ENCODE peak calls at places on chromosome 14, in nine cellular contexts. One of them, this sample, is unnamed.

GRCh38 chr14:91753501-91754128 is 21.7 kb upstream of the CATSPERB start:
- DNase-seq in sigmoid colon: no peak
- DNase-seq in CD8-positive, alpha-beta memory T cell: no peak
- DNase-seq in Panc1: no peak
- DNase-seq in activated T-helper 1 cell treated with anti-CD3 and anti-CD28 coated beads, Interleukin-12 subunit alpha, Interleukin-12 subunit beta, Interleukin-2, Interleukin-4 antibody, amounts not matched to agents 30 ng/mL and 10 ng/mL and 1 ng/mL, durations not matched to agents 14 hours and 24 hours and 36 hours: no peak
- DNase-seq in mesothelial cell of epicardium: no peak
- DNase-seq in EH: no peak
- DNase-seq in A549: no peak
- DNase-seq in upper lobe of right lung: no peak
- DNase-seq in this sample: no peak

GRCh38 chr14:55448146-55448614 is 7.8 kb upstream of the TBPL2 start:
- DNase-seq in Panc1: peak; percentile 92
- DNase-seq in CD8-positive, alpha-beta memory T cell: no peak
- DNase-seq in activated T-helper 1 cell treated with anti-CD3 and anti-CD28 coated beads, Interleukin-12 subunit alpha, Interleukin-12 subunit beta, Interleukin-2, Interleukin-4 antibody, amounts not matched to agents 30 ng/mL and 10 ng/mL and 1 ng/mL, durations not matched to agents 14 hours and 24 hours and 36 hours: no peak
- DNase-seq in mesothelial cell of epicardium: no peak
- DNase-seq in EH: peak; percentile 98
- DNase-seq in sigmoid colon: no peak
- DNase-seq in upper lobe of right lung: no peak
- DNase-seq in A549: peak; percentile 87
- DNase-seq in this sample: peak; percentile 41

GRCh38 chr14:71554959-71555612 is 377.1 kb upstream of the RGS6 start:
- DNase-seq in sigmoid colon: no peak
- DNase-seq in mesothelial cell of epicardium: no peak
- DNase-seq in CD8-positive, alpha-beta memory T cell: no peak
- DNase-seq in A549: no peak
- DNase-seq in upper lobe of right lung: no peak
- DNase-seq in EH: no peak
- DNase-seq in Panc1: no peak
- DNase-seq in activated T-helper 1 cell treated with anti-CD3 and anti-CD28 coated beads, Interleukin-12 subunit alpha, Interleukin-12 subunit beta, Interleukin-2, Interleukin-4 antibody, amounts not matched to agents 30 ng/mL and 10 ng/mL and 1 ng/mL, durations not matched to agents 14 hours and 24 hours and 36 hours: peak; percentile 19
- DNase-seq in this sample: no peak

GRCh38 chr14:105602799-105603763 is 76.7 kb downstream of the TMEM121 start:
- DNase-seq in activated T-helper 1 cell treated with anti-CD3 and anti-CD28 coated beads, Interleukin-12 subunit alpha, Interleukin-12 subunit beta, Interleukin-2, Interleukin-4 antibody, amounts not matched to agents 30 ng/mL and 10 ng/mL and 1 ng/mL, durations not matched to agents 14 hours and 24 hours and 36 hours: no peak
- DNase-seq in Panc1: no peak
- DNase-seq in CD8-positive, alpha-beta memory T cell: no peak
- DNase-seq in EH: no peak
- DNase-seq in sigmoid colon: no peak
- DNase-seq in upper lobe of right lung: no peak
- DNase-seq in A549: no peak
- DNase-seq in mesothelial cell of epicardium: no peak
- DNase-seq in this sample: no peak

GRCh38 chr14:75522224-75522764 is at the start of gene BATF:
- DNase-seq in Panc1: no peak
- DNase-seq in activated T-helper 1 cell treated with anti-CD3 and anti-CD28 coated beads, Interleukin-12 subunit alpha, Interleukin-12 subunit beta, Interleukin-2, Interleukin-4 antibody, amounts not matched to agents 30 ng/mL and 10 ng/mL and 1 ng/mL, durations not matched to agents 14 hours and 24 hours and 36 hours: peak; percentile 79
- DNase-seq in CD8-positive, alpha-beta memory T cell: peak; percentile 84
- DNase-seq in mesothelial cell of epicardium: no peak
- DNase-seq in upper lobe of right lung: peak; percentile 68
- DNase-seq in sigmoid colon: no peak
- DNase-seq in A549: no peak
- DNase-seq in EH: no peak
- DNase-seq in this sample: no peak

GRCh38 chr14:20679907-20680306 is 4.5 kb upstream of the RNASE4 start:
- DNase-seq in upper lobe of right lung: no peak
- DNase-seq in Panc1: peak; percentile 52
- DNase-seq in activated T-helper 1 cell treated with anti-CD3 and anti-CD28 coated beads, Interleukin-12 subunit alpha, Interleukin-12 subunit beta, Interleukin-2, Interleukin-4 antibody, amounts not matched to agents 30 ng/mL and 10 ng/mL and 1 ng/mL, durations not matched to agents 14 hours and 24 hours and 36 hours: no peak
- DNase-seq in EH: peak; percentile 65
- DNase-seq in sigmoid colon: no peak
- DNase-seq in CD8-positive, alpha-beta memory T cell: no peak
- DNase-seq in A549: peak; percentile 72
- DNase-seq in mesothelial cell of epicardium: no peak
- DNase-seq in this sample: peak; percentile 68

GRCh38 chr14:99323603-99324185 is 51.7 kb upstream of the BCL11B start:
- DNase-seq in Panc1: no peak
- DNase-seq in A549: no peak
- DNase-seq in upper lobe of right lung: peak; percentile 48
- DNase-seq in EH: no peak
- DNase-seq in sigmoid colon: no peak
- DNase-seq in activated T-helper 1 cell treated with anti-CD3 and anti-CD28 coated beads, Interleukin-12 subunit alpha, Interleukin-12 subunit beta, Interleukin-2, Interleukin-4 antibody, amounts not matched to agents 30 ng/mL and 10 ng/mL and 1 ng/mL, durations not matched to agents 14 hours and 24 hours and 36 hours: no peak
- DNase-seq in CD8-positive, alpha-beta memory T cell: no peak
- DNase-seq in mesothelial cell of epicardium: no peak
- DNase-seq in this sample: no peak

GRCh38 chr14:52801014-52801708 is 9.8 kb upstream of the GNPNAT1 start:
- DNase-seq in CD8-positive, alpha-beta memory T cell: no peak
- DNase-seq in A549: peak; percentile 43
- DNase-seq in sigmoid colon: no peak
- DNase-seq in EH: peak; percentile 90
- DNase-seq in Panc1: no peak
- DNase-seq in upper lobe of right lung: no peak
- DNase-seq in activated T-helper 1 cell treated with anti-CD3 and anti-CD28 coated beads, Interleukin-12 subunit alpha, Interleukin-12 subunit beta, Interleukin-2, Interleukin-4 antibody, amounts not matched to agents 30 ng/mL and 10 ng/mL and 1 ng/mL, durations not matched to agents 14 hours and 24 hours and 36 hours: no peak
- DNase-seq in mesothelial cell of epicardium: no peak
- DNase-seq in this sample: no peak

GRCh38 chr14:92513966-92514843 is 624 bp downstream of the RIN3 start:
- DNase-seq in CD8-positive, alpha-beta memory T cell: peak; percentile 65
- DNase-seq in EH: peak; percentile 37
- DNase-seq in Panc1: no peak
- DNase-seq in mesothelial cell of epicardium: peak; percentile 55
- DNase-seq in sigmoid colon: peak; percentile 74
- DNase-seq in activated T-helper 1 cell treated with anti-CD3 and anti-CD28 coated beads, Interleukin-12 subunit alpha, Interleukin-12 subunit beta, Interleukin-2, Interleukin-4 antibody, amounts not matched to agents 30 ng/mL and 10 ng/mL and 1 ng/mL, durations not matched to agents 14 hours and 24 hours and 36 hours: no peak
- DNase-seq in A549: peak; percentile 24
- DNase-seq in upper lobe of right lung: peak; percentile 76
- DNase-seq in this sample: peak; percentile 47

GRCh38 chr14:60642790-60643397 is 6.4 kb downstream of the SIX1 start:
- DNase-seq in activated T-helper 1 cell treated with anti-CD3 and anti-CD28 coated beads, Interleukin-12 subunit alpha, Interleukin-12 subunit beta, Interleukin-2, Interleukin-4 antibody, amounts not matched to agents 30 ng/mL and 10 ng/mL and 1 ng/mL, durations not matched to agents 14 hours and 24 hours and 36 hours: no peak
- DNase-seq in A549: no peak
- DNase-seq in sigmoid colon: no peak
- DNase-seq in Panc1: no peak
- DNase-seq in upper lobe of right lung: no peak
- DNase-seq in EH: no peak
- DNase-seq in mesothelial cell of epicardium: peak; percentile 44
- DNase-seq in CD8-positive, alpha-beta memory T cell: no peak
- DNase-seq in this sample: no peak

GRCh38 chr14:64253672-64254071 is 40.5 kb downstream of the ESR2 start:
- DNase-seq in sigmoid colon: no peak
- DNase-seq in activated T-helper 1 cell treated with anti-CD3 and anti-CD28 coated beads, Interleukin-12 subunit alpha, Interleukin-12 subunit beta, Interleukin-2, Interleukin-4 antibody, amounts not matched to agents 30 ng/mL and 10 ng/mL and 1 ng/mL, durations not matched to agents 14 hours and 24 hours and 36 hours: no peak
- DNase-seq in CD8-positive, alpha-beta memory T cell: no peak
- DNase-seq in A549: no peak
- DNase-seq in Panc1: no peak
- DNase-seq in EH: peak; percentile 73
- DNase-seq in mesothelial cell of epicardium: no peak
- DNase-seq in upper lobe of right lung: no peak
- DNase-seq in this sample: no peak

GRCh38 chr14:43449291-43449690 is 1057.8 kb downstream of the FSCB start:
- DNase-seq in sigmoid colon: no peak
- DNase-seq in CD8-positive, alpha-beta memory T cell: no peak
- DNase-seq in EH: no peak
- DNase-seq in mesothelial cell of epicardium: no peak
- DNase-seq in Panc1: no peak
- DNase-seq in upper lobe of right lung: no peak
- DNase-seq in activated T-helper 1 cell treated with anti-CD3 and anti-CD28 coated beads, Interleukin-12 subunit alpha, Interleukin-12 subunit beta, Interleukin-2, Interleukin-4 antibody, amounts not matched to agents 30 ng/mL and 10 ng/mL and 1 ng/mL, durations not matched to agents 14 hours and 24 hours and 36 hours: no peak
- DNase-seq in A549: no peak
- DNase-seq in this sample: no peak

GRCh38 chr14:100156776-100157175 is 2.7 kb downstream of the DEGS2 start:
- DNase-seq in Panc1: no peak
- DNase-seq in upper lobe of right lung: no peak
- DNase-seq in CD8-positive, alpha-beta memory T cell: no peak
- DNase-seq in mesothelial cell of epicardium: no peak
- DNase-seq in EH: no peak
- DNase-seq in A549: no peak
- DNase-seq in activated T-helper 1 cell treated with anti-CD3 and anti-CD28 coated beads, Interleukin-12 subunit alpha, Interleukin-12 subunit beta, Interleukin-2, Interleukin-4 antibody, amounts not matched to agents 30 ng/mL and 10 ng/mL and 1 ng/mL, durations not matched to agents 14 hours and 24 hours and 36 hours: no peak
- DNase-seq in sigmoid colon: no peak
- DNase-seq in this sample: no peak

GRCh38 chr14:91980157-91980556 is 32.7 kb upstream of the FBLN5 start:
- DNase-seq in sigmoid colon: no peak
- DNase-seq in upper lobe of right lung: no peak
- DNase-seq in CD8-positive, alpha-beta memory T cell: no peak
- DNase-seq in mesothelial cell of epicardium: no peak
- DNase-seq in A549: peak; percentile 76
- DNase-seq in EH: peak; percentile 90
- DNase-seq in activated T-helper 1 cell treated with anti-CD3 and anti-CD28 coated beads, Interleukin-12 subunit alpha, Interleukin-12 subunit beta, Interleukin-2, Interleukin-4 antibody, amounts not matched to agents 30 ng/mL and 10 ng/mL and 1 ng/mL, durations not matched to agents 14 hours and 24 hours and 36 hours: no peak
- DNase-seq in Panc1: peak; percentile 71
- DNase-seq in this sample: no peak

GRCh38 chr14:101521306-101521935 is 39.9 kb upstream of the DIO3 start:
- DNase-seq in Panc1: no peak
- DNase-seq in A549: no peak
- DNase-seq in EH: no peak
- DNase-seq in sigmoid colon: no peak
- DNase-seq in CD8-positive, alpha-beta memory T cell: no peak
- DNase-seq in activated T-helper 1 cell treated with anti-CD3 and anti-CD28 coated beads, Interleukin-12 subunit alpha, Interleukin-12 subunit beta, Interleukin-2, Interleukin-4 antibody, amounts not matched to agents 30 ng/mL and 10 ng/mL and 1 ng/mL, durations not matched to agents 14 hours and 24 hours and 36 hours: no peak
- DNase-seq in mesothelial cell of epicardium: no peak
- DNase-seq in upper lobe of right lung: no peak
- DNase-seq in this sample: peak; percentile 19

GRCh38 chr14:97723834-97724770 is 926.9 kb downstream of the VRK1 start:
- DNase-seq in A549: peak; percentile 8
- DNase-seq in CD8-positive, alpha-beta memory T cell: peak; percentile 49
- DNase-seq in EH: no peak
- DNase-seq in Panc1: no peak
- DNase-seq in sigmoid colon: no peak
- DNase-seq in activated T-helper 1 cell treated with anti-CD3 and anti-CD28 coated beads, Interleukin-12 subunit alpha, Interleukin-12 subunit beta, Interleukin-2, Interleukin-4 antibody, amounts not matched to agents 30 ng/mL and 10 ng/mL and 1 ng/mL, durations not matched to agents 14 hours and 24 hours and 36 hours: peak; percentile 14
- DNase-seq in upper lobe of right lung: no peak
- DNase-seq in mesothelial cell of epicardium: no peak
- DNase-seq in this sample: no peak

GRCh38 chr14:25095784-25096390 is 45.9 kb upstream of the STXBP6 start:
- DNase-seq in sigmoid colon: no peak
- DNase-seq in A549: no peak
- DNase-seq in mesothelial cell of epicardium: no peak
- DNase-seq in upper lobe of right lung: no peak
- DNase-seq in CD8-positive, alpha-beta memory T cell: no peak
- DNase-seq in activated T-helper 1 cell treated with anti-CD3 and anti-CD28 coated beads, Interleukin-12 subunit alpha, Interleukin-12 subunit beta, Interleukin-2, Interleukin-4 antibody, amounts not matched to agents 30 ng/mL and 10 ng/mL and 1 ng/mL, durations not matched to agents 14 hours and 24 hours and 36 hours: no peak
- DNase-seq in EH: no peak
- DNase-seq in Panc1: no peak
- DNase-seq in this sample: no peak

GRCh38 chr14:91878274-91878673 is 10.9 kb upstream of the TC2N start:
- DNase-seq in CD8-positive, alpha-beta memory T cell: no peak
- DNase-seq in activated T-helper 1 cell treated with anti-CD3 and anti-CD28 coated beads, Interleukin-12 subunit alpha, Interleukin-12 subunit beta, Interleukin-2, Interleukin-4 antibody, amounts not matched to agents 30 ng/mL and 10 ng/mL and 1 ng/mL, durations not matched to agents 14 hours and 24 hours and 36 hours: no peak
- DNase-seq in sigmoid colon: no peak
- DNase-seq in EH: no peak
- DNase-seq in A549: no peak
- DNase-seq in upper lobe of right lung: peak; percentile 8
- DNase-seq in mesothelial cell of epicardium: no peak
- DNase-seq in Panc1: no peak
- DNase-seq in this sample: no peak

GRCh38 chr14:99249389-99249788 is 22.6 kb downstream of the BCL11B start:
- DNase-seq in mesothelial cell of epicardium: no peak
- DNase-seq in sigmoid colon: no peak
- DNase-seq in activated T-helper 1 cell treated with anti-CD3 and anti-CD28 coated beads, Interleukin-12 subunit alpha, Interleukin-12 subunit beta, Interleukin-2, Interleukin-4 antibody, amounts not matched to agents 30 ng/mL and 10 ng/mL and 1 ng/mL, durations not matched to agents 14 hours and 24 hours and 36 hours: no peak
- DNase-seq in A549: no peak
- DNase-seq in CD8-positive, alpha-beta memory T cell: peak; percentile 64
- DNase-seq in EH: no peak
- DNase-seq in Panc1: no peak
- DNase-seq in upper lobe of right lung: no peak
- DNase-seq in this sample: no peak

GRCh38 chr14:101554991-101555668 is 6.2 kb upstream of the DIO3 start:
- DNase-seq in sigmoid colon: no peak
- DNase-seq in activated T-helper 1 cell treated with anti-CD3 and anti-CD28 coated beads, Interleukin-12 subunit alpha, Interleukin-12 subunit beta, Interleukin-2, Interleukin-4 antibody, amounts not matched to agents 30 ng/mL and 10 ng/mL and 1 ng/mL, durations not matched to agents 14 hours and 24 hours and 36 hours: no peak
- DNase-seq in EH: no peak
- DNase-seq in A549: no peak
- DNase-seq in CD8-positive, alpha-beta memory T cell: no peak
- DNase-seq in upper lobe of right lung: no peak
- DNase-seq in Panc1: no peak
- DNase-seq in mesothelial cell of epicardium: no peak
- DNase-seq in this sample: no peak

GRCh38 chr14:50573862-50574261 is 13.9 kb downstream of the ATL1 start:
- DNase-seq in sigmoid colon: no peak
- DNase-seq in EH: no peak
- DNase-seq in activated T-helper 1 cell treated with anti-CD3 and anti-CD28 coated beads, Interleukin-12 subunit alpha, Interleukin-12 subunit beta, Interleukin-2, Interleukin-4 antibody, amounts not matched to agents 30 ng/mL and 10 ng/mL and 1 ng/mL, durations not matched to agents 14 hours and 24 hours and 36 hours: no peak
- DNase-seq in upper lobe of right lung: no peak
- DNase-seq in mesothelial cell of epicardium: no peak
- DNase-seq in A549: no peak
- DNase-seq in CD8-positive, alpha-beta memory T cell: no peak
- DNase-seq in Panc1: no peak
- DNase-seq in this sample: no peak

GRCh38 chr14:55446833-55447232 is 6.4 kb upstream of the TBPL2 start:
- DNase-seq in mesothelial cell of epicardium: no peak
- DNase-seq in upper lobe of right lung: no peak
- DNase-seq in activated T-helper 1 cell treated with anti-CD3 and anti-CD28 coated beads, Interleukin-12 subunit alpha, Interleukin-12 subunit beta, Interleukin-2, Interleukin-4 antibody, amounts not matched to agents 30 ng/mL and 10 ng/mL and 1 ng/mL, durations not matched to agents 14 hours and 24 hours and 36 hours: no peak
- DNase-seq in EH: peak; percentile 68
- DNase-seq in CD8-positive, alpha-beta memory T cell: no peak
- DNase-seq in Panc1: no peak
- DNase-seq in sigmoid colon: no peak
- DNase-seq in A549: peak; percentile 31
- DNase-seq in this sample: peak; percentile 36

GRCh38 chr14:33897878-33898535 is 52.9 kb downstream of the EGLN3 start:
- DNase-seq in A549: no peak
- DNase-seq in EH: no peak
- DNase-seq in sigmoid colon: no peak
- DNase-seq in activated T-helper 1 cell treated with anti-CD3 and anti-CD28 coated beads, Interleukin-12 subunit alpha, Interleukin-12 subunit beta, Interleukin-2, Interleukin-4 antibody, amounts not matched to agents 30 ng/mL and 10 ng/mL and 1 ng/mL, durations not matched to agents 14 hours and 24 hours and 36 hours: no peak
- DNase-seq in mesothelial cell of epicardium: no peak
- DNase-seq in upper lobe of right lung: no peak
- DNase-seq in Panc1: no peak
- DNase-seq in CD8-positive, alpha-beta memory T cell: no peak
- DNase-seq in this sample: no peak

GRCh38 chr14:73752297-73752992 is 38.3 kb upstream of the PNMA1 start:
- DNase-seq in A549: peak; percentile 53
- DNase-seq in EH: peak; percentile 93
- DNase-seq in CD8-positive, alpha-beta memory T cell: peak; percentile 76
- DNase-seq in activated T-helper 1 cell treated with anti-CD3 and anti-CD28 coated beads, Interleukin-12 subunit alpha, Interleukin-12 subunit beta, Interleukin-2, Interleukin-4 antibody, amounts not matched to agents 30 ng/mL and 10 ng/mL and 1 ng/mL, durations not matched to agents 14 hours and 24 hours and 36 hours: no peak
- DNase-seq in upper lobe of right lung: peak; percentile 72
- DNase-seq in sigmoid colon: peak; percentile 96
- DNase-seq in Panc1: no peak
- DNase-seq in mesothelial cell of epicardium: no peak
- DNase-seq in this sample: peak; percentile 58

GRCh38 chr14:72616811-72617210 is 277.1 kb downstream of the DPF3 start:
- DNase-seq in upper lobe of right lung: no peak
- DNase-seq in CD8-positive, alpha-beta memory T cell: no peak
- DNase-seq in sigmoid colon: no peak
- DNase-seq in Panc1: no peak
- DNase-seq in EH: no peak
- DNase-seq in A549: no peak
- DNase-seq in mesothelial cell of epicardium: no peak
- DNase-seq in activated T-helper 1 cell treated with anti-CD3 and anti-CD28 coated beads, Interleukin-12 subunit alpha, Interleukin-12 subunit beta, Interleukin-2, Interleukin-4 antibody, amounts not matched to agents 30 ng/mL and 10 ng/mL and 1 ng/mL, durations not matched to agents 14 hours and 24 hours and 36 hours: no peak
- DNase-seq in this sample: no peak

GRCh38 chr14:104688755-104689619 is at the start of gene INF2:
- DNase-seq in upper lobe of right lung: peak; percentile 83
- DNase-seq in Panc1: no peak
- DNase-seq in CD8-positive, alpha-beta memory T cell: peak; percentile 60
- DNase-seq in A549: peak; percentile 87
- DNase-seq in EH: peak; percentile 70
- DNase-seq in activated T-helper 1 cell treated with anti-CD3 and anti-CD28 coated beads, Interleukin-12 subunit alpha, Interleukin-12 subunit beta, Interleukin-2, Interleukin-4 antibody, amounts not matched to agents 30 ng/mL and 10 ng/mL and 1 ng/mL, durations not matched to agents 14 hours and 24 hours and 36 hours: peak; percentile 27
- DNase-seq in mesothelial cell of epicardium: peak; percentile 58
- DNase-seq in sigmoid colon: no peak
- DNase-seq in this sample: peak; percentile 66

GRCh38 chr14:99007795-99008194 is 264.2 kb downstream of the BCL11B start:
- DNase-seq in Panc1: no peak
- DNase-seq in activated T-helper 1 cell treated with anti-CD3 and anti-CD28 coated beads, Interleukin-12 subunit alpha, Interleukin-12 subunit beta, Interleukin-2, Interleukin-4 antibody, amounts not matched to agents 30 ng/mL and 10 ng/mL and 1 ng/mL, durations not matched to agents 14 hours and 24 hours and 36 hours: no peak
- DNase-seq in A549: no peak
- DNase-seq in EH: no peak
- DNase-seq in upper lobe of right lung: no peak
- DNase-seq in sigmoid colon: no peak
- DNase-seq in CD8-positive, alpha-beta memory T cell: no peak
- DNase-seq in mesothelial cell of epicardium: no peak
- DNase-seq in this sample: no peak

GRCh38 chr14:100122481-100123215 is 36.8 kb downstream of the DEGS2 start:
- DNase-seq in activated T-helper 1 cell treated with anti-CD3 and anti-CD28 coated beads, Interleukin-12 subunit alpha, Interleukin-12 subunit beta, Interleukin-2, Interleukin-4 antibody, amounts not matched to agents 30 ng/mL and 10 ng/mL and 1 ng/mL, durations not matched to agents 14 hours and 24 hours and 36 hours: no peak
- DNase-seq in Panc1: no peak
- DNase-seq in A549: no peak
- DNase-seq in sigmoid colon: no peak
- DNase-seq in CD8-positive, alpha-beta memory T cell: no peak
- DNase-seq in mesothelial cell of epicardium: no peak
- DNase-seq in upper lobe of right lung: no peak
- DNase-seq in EH: no peak
- DNase-seq in this sample: no peak